ENCODE peak calls at places on chromosome 14, in five cellular contexts. F is neural progenitor cell; L is mammary epithelial cell; P is CD8-positive, alpha-beta T cell; B is body of pancreas. A is an unnamed sample.

GRCh38 chr14:23694085-23694975 is 58.2 kb downstream of the DHRS2 start:
- DNase-seq in F (no peak), L (peak), P (no peak), B (peak), A (no peak)

GRCh38 chr14:105388110-105388951 is 10.0 kb upstream of the TEX22 start:
- DNase-seq in F (no peak), L (no peak), P (no peak), B (peak), A (no peak)

GRCh38 chr14:54807428-54807827 is 95.2 kb downstream of the GCH1 start:
- DNase-seq in F (no peak), L (no peak), P (no peak), B (no peak), A (no peak)

GRCh38 chr14:32510815-32511214 is 181.7 kb downstream of the AKAP6 start:
- DNase-seq in F (no peak), L (no peak), P (no peak), B (no peak), A (no peak)

GRCh38 chr14:77066555-77067172 is 31.4 kb upstream of the CIPC start:
- DNase-seq in F (no peak), L (no peak), P (no peak), B (no peak), A (no peak)

GRCh38 chr14:57982802-57983201 is 116.9 kb upstream of the SLC35F4 start:
- DNase-seq in F (peak), L (no peak), P (no peak), B (peak), A (peak)

GRCh38 chr14:60161176-60162107 is 3.8 kb downstream of the DHRS7 start:
- DNase-seq in F (no peak), L (no peak), P (no peak), B (peak), A (no peak)

GRCh38 chr14:20569066-20569465 is 8.2 kb upstream of the RNASE9 start:
- DNase-seq in F (no peak), L (no peak), P (no peak), B (no peak), A (no peak)

GRCh38 chr14:39247256-39247655 is 13.5 kb downstream of the MIA2 start:
- DNase-seq in F (no peak), L (peak), P (no peak), B (no peak), A (peak)

GRCh38 chr14:96616168-96616681 is 114.0 kb downstream of the PAPOLA start:
- DNase-seq in F (peak), L (no peak), P (no peak), B (peak), A (no peak)

GRCh38 chr14:71320734-71321555 is 413.7 kb downstream of the PCNX1 start:
- DNase-seq in F (peak), L (peak), P (peak), B (peak), A (peak)

GRCh38 chr14:55047301-55048053 is 4.0 kb upstream of the MAPK1IP1L start:
- DNase-seq in F (no peak), L (no peak), P (no peak), B (no peak), A (no peak)

GRCh38 chr14:105488781-105489606 is 2.1 kb upstream of the TEDC1 start:
- DNase-seq in F (peak), L (no peak), P (no peak), B (no peak), A (no peak)

GRCh38 chr14:104436047-104436531 is 143.5 kb upstream of the C14orf180 start:
- DNase-seq in F (no peak), L (no peak), P (no peak), B (peak), A (peak)

GRCh38 chr14:96349286-96350075 is 13.7 kb downstream of the ATG2B start:
- DNase-seq in F (no peak), L (peak), P (no peak), B (no peak), A (peak)

GRCh38 chr14:54683882-54684794 is 117.2 kb downstream of the SAMD4A start:
- DNase-seq in F (peak), L (peak), P (no peak), B (peak), A (peak)

GRCh38 chr14:77014004-77014604 is 14.4 kb downstream of the IRF2BPL start:
- DNase-seq in F (peak), L (no peak), P (no peak), B (peak), A (peak)

GRCh38 chr14:64673748-64674147 is 30.5 kb upstream of the PLEKHG3 start:
- DNase-seq in F (no peak), L (peak), P (peak), B (no peak), A (no peak)
- H3K27ac ChIP-seq in F (no peak), L (no peak), P (no peak), B (no peak), A (no peak)

GRCh38 chr14:93160353-93160801 is 24.3 kb downstream of the MOAP1 start:
- DNase-seq in F (peak), L (no peak), P (no peak), B (peak), A (no peak)
- TF ChIP-seq CTCF in F (peak), L (peak), P (no peak), B (peak), A (peak)

DNA sequence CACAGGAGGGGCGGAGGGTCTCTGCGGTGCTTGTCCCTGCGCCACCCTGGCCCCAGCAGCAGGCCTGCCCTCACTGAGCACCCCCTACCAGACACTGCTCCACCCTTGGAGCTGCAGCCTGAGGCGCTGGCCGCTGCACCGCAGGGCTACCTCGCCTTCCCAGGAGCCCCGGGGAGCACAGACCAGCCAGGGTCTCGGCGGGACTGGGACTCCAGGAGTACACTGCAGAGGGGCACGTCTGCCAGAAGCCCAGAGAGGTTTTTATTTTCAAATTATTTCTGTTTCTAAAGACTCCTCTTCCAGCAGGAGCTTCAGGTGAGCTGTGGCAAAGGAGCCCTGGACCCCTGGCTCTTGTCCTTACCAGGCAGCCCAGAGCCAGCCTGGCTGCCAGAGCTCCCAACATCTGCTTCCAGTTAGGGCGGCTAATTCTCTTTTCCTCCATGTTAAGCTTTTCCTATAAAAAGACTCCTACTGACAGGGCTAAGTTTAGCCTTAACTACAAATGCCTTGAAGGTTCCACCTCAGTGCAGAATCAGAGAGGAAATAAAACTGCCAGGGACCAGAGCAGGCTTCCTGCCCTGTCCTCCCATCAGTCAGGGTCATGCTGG is 26.4 kb downstream of the DEGS2 start:
- DNase-seq in F (no peak), L (no peak), P (no peak), B (no peak), A (no peak)
- H3K27ac ChIP-seq in F (no peak), L (no peak), P (no peak), B (peak), A (no peak)

DNA sequence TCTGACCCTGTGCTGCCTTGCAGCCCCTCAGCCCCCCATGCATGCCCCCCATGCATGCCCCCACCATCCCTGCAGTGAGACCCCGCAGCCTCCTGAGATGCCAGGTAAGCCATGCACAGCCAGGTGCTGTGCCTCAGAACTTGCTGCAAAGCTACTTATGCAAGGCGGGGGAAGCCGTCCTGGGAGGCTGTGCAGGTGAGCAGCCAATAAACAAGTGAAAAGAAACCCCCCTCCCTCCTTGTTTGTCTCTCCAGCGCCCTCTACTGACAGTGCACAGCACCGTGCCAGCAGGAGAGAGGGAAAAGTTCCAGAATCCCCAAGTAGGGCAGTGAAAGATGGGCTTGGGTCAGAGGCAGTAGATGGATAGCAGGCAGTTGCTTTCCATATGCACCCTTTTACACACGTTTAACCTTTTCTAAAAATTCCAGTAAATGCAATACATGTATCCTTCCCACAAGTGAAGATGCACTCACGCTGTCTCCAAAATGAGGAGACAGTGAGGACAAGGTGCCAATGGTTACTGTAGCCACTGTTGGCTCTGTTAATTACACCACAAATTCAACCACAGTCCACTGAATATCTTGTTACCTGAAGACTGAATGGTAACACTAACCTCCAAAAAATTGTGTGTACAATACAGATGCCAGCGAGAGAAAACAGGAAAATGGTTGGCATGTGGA is 18.0 kb downstream of the TNFAIP2 start:
- DNase-seq in F (peak), L (peak), P (no peak), B (peak), A (peak)
- TF ChIP-seq CTCF in F (peak), L (peak), P (no peak), B (peak), A (peak)

GRCh38 chr14:51394391-51394790 is 154.3 kb downstream of the TMX1 start:
- DNase-seq in F (no peak), L (no peak), P (no peak), B (no peak), A (peak)

GRCh38 chr14:51394804-51395203 is 154.8 kb downstream of the TMX1 start:
- DNase-seq in F (no peak), L (peak), P (no peak), B (no peak), A (no peak)

GRCh38 chr14:51398898-51399297 is 158.9 kb downstream of the TMX1 start:
- DNase-seq in F (no peak), L (peak), P (no peak), B (no peak), A (peak)

GRCh38 chr14:51395361-51395849 is 155.4 kb downstream of the TMX1 start:
- DNase-seq in F (peak), L (peak), P (no peak), B (peak), A (peak)

DNA sequence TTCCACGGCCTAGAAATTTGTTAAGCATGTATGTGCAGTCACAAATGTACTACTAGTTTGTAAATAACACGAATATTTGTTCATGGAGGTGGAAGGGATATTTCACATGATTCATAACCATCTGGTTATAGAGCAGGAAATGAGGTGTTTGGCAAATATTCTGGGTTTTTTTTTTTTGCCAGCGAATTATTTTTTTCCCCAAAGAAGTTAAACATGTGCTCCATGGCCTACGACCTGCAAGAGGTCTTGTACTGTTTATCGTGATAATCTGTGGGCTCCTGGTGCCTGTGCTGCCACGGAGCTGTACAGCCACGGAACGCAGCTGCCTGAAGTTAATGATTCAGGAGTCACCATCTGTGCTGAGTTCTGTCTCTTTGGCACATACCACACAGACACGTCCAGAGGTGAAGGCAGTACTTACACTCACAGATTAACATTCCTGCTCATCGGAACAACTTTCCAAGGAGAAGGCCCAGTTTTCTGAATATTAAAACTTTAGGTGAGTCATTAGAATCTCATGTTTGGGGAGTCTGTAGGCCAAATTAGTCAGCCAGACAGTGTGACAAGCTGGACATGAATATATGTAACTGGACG is 156.3 kb downstream of the TMX1 start:
- DNase-seq in F (no peak), L (peak), P (no peak), B (peak), A (peak)
- H3K27ac ChIP-seq in F (no peak), L (peak), P (no peak), B (peak), A (peak)

DNA sequence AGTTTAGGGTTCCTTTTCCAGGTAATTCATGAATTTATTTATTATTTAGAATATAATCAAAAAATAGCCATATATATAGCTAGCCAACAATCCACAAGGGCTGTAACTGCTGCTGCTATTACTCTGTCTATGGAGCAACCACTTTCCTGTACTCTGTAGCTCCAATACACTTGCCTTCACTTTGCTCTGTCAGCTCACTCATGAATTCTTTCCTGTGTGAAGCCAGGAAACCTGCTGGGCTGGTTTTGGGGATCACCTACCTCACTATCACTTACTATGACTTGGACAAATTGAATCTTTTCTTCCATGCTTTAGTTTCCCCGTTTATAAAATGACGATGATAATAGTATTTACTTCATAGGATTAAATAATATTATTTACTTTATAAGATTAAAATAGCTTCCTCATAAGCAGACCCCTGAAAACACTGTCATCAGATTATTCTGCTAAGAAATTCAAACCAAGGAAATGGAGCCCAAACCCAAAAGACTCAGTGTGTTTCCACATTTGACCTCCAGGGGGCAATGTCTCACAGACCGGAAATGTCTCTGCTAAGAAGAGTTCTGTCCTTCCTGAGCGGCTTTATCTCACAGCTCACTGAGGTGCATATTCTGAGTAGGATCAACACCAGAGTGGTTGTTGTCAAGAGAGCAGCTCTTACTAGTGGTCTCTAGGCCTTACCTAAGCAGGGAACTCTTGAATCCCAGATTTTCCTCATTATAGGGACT is 457.1 kb downstream of the DAD1 start:
- DNase-seq in F (peak), L (no peak), P (no peak), B (no peak), A (no peak)
- TF ChIP-seq CTCF in F (peak), L (peak), P (peak), B (no peak), A (peak)

GRCh38 chr14:65228956-65229355 is 126.6 kb upstream of the MAX start:
- DNase-seq in F (no peak), L (no peak), P (no peak), B (no peak), A (no peak)
- H3K27ac ChIP-seq in F (peak), L (no peak), P (no peak), B (peak), A (no peak)